ENCODE peak calls at places on chromosomes 11 and 22, in four cellular contexts. One of them, this sample, is unnamed.
A peak's percentile ranks its signal among the peaks of the same experiment; 100 is the strongest.

GRCh38 chr11:30730011-30730410 is 143.9 kb upstream of the MPPED2 start:
- DNase-seq in WTC11: no peak
- DNase-seq in HepG2: no peak
- DNase-seq in K562: no peak
- DNase-seq in this sample: no peak

GRCh38 chr22:44667829-44668189 is 34.2 kb upstream of the PRR5 start:
- DNase-seq in WTC11: no peak
- DNase-seq in HepG2: no peak
- DNase-seq in K562: no peak
- DNase-seq in this sample: no peak

GRCh38 chr22:28034760-28035401 is 115.8 kb upstream of the PITPNB start:
- DNase-seq in WTC11: no peak
- DNase-seq in HepG2: no peak
- DNase-seq in K562: peak; percentile 67
- DNase-seq in this sample: peak; percentile 64

GRCh38 chr22:40009953-40010751 is 15.4 kb downstream of the FAM83F start:
- DNase-seq in WTC11: no peak
- DNase-seq in HepG2: no peak
- DNase-seq in K562: no peak
- DNase-seq in this sample: no peak

GRCh38 chr11:895331-896223 is 15.0 kb downstream of the CHID1 start:
- DNase-seq in WTC11: no peak
- DNase-seq in HepG2: no peak
- DNase-seq in K562: no peak
- DNase-seq in this sample: no peak

GRCh38 chr22:43168416-43169309 is 17.3 kb downstream of the TSPO start:
- DNase-seq in WTC11: no peak
- DNase-seq in HepG2: no peak
- DNase-seq in K562: no peak
- DNase-seq in this sample: no peak

GRCh38 chr11:134038897-134039470 is 29.9 kb upstream of the JAM3 start:
- DNase-seq in WTC11: no peak
- DNase-seq in HepG2: no peak
- DNase-seq in K562: no peak
- DNase-seq in this sample: no peak

GRCh38 chr11:607020-607780 is 8.6 kb downstream of the IRF7 start:
- DNase-seq in WTC11: no peak
- DNase-seq in HepG2: no peak
- DNase-seq in K562: no peak
- DNase-seq in this sample: no peak

GRCh38 chr22:43862074-43862881 is at the start of gene SULT4A1:
- DNase-seq in WTC11: peak; percentile 47
- DNase-seq in HepG2: no peak
- DNase-seq in K562: peak; percentile 47
- DNase-seq in this sample: peak; percentile 92

GRCh38 chr11:65204646-65205601 is 23.2 kb downstream of the CAPN1 start:
- DNase-seq in WTC11: peak; percentile 88
- DNase-seq in HepG2: peak; percentile 37
- DNase-seq in K562: peak; percentile 85
- DNase-seq in this sample: peak; percentile 92

GRCh38 chr11:58867556-58867955 is 23.1 kb upstream of the GLYATL2 start:
- DNase-seq in WTC11: no peak
- DNase-seq in HepG2: no peak
- DNase-seq in K562: no peak
- DNase-seq in this sample: no peak

GRCh38 chr11:42544726-42545125 is 767.1 kb upstream of the API5 start:
- DNase-seq in WTC11: no peak
- DNase-seq in HepG2: no peak
- DNase-seq in K562: no peak
- DNase-seq in this sample: no peak

GRCh38 chr11:57777969-57778317 is 16.3 kb downstream of the CTNND1 start:
- DNase-seq in WTC11: no peak
- DNase-seq in HepG2: peak; percentile 94
- DNase-seq in K562: no peak
- DNase-seq in this sample: no peak

GRCh38 chr11:89436071-89436470 is 55.1 kb downstream of the NOX4 start:
- DNase-seq in WTC11: no peak
- DNase-seq in HepG2: no peak
- DNase-seq in K562: no peak
- DNase-seq in this sample: no peak

GRCh38 chr22:27252282-27253049 is 549.1 kb downstream of the MN1 start:
- DNase-seq in WTC11: no peak
- DNase-seq in HepG2: no peak
- DNase-seq in K562: no peak
- DNase-seq in this sample: no peak

GRCh38 chr11:12705874-12706273 is 31.7 kb downstream of the TEAD1 start:
- DNase-seq in WTC11: no peak
- DNase-seq in HepG2: no peak
- DNase-seq in K562: no peak
- DNase-seq in this sample: no peak

GRCh38 chr11:1963864-1964263 is 16.7 kb downstream of the MRPL23 start:
- DNase-seq in WTC11: no peak
- DNase-seq in HepG2: no peak
- DNase-seq in K562: no peak
- DNase-seq in this sample: no peak

GRCh38 chr11:65718531-65718930 is 2.1 kb downstream of the RNASEH2C start:
- DNase-seq in WTC11: peak; percentile 4
- DNase-seq in HepG2: no peak
- DNase-seq in K562: no peak
- DNase-seq in this sample: no peak

GRCh38 chr11:72662036-72662435 is 12.2 kb downstream of the PDE2A start:
- DNase-seq in WTC11: no peak
- DNase-seq in HepG2: no peak
- DNase-seq in K562: no peak
- DNase-seq in this sample: no peak

GRCh38 chr11:102874842-102875241 is at the start of gene MMP12:
- DNase-seq in WTC11: no peak
- DNase-seq in HepG2: no peak
- DNase-seq in K562: no peak
- DNase-seq in this sample: no peak

GRCh38 chr11:2177081-2177480 is 5.5 kb upstream of the TH start:
- DNase-seq in WTC11: no peak
- DNase-seq in HepG2: no peak
- DNase-seq in K562: no peak
- DNase-seq in this sample: no peak

DNA sequence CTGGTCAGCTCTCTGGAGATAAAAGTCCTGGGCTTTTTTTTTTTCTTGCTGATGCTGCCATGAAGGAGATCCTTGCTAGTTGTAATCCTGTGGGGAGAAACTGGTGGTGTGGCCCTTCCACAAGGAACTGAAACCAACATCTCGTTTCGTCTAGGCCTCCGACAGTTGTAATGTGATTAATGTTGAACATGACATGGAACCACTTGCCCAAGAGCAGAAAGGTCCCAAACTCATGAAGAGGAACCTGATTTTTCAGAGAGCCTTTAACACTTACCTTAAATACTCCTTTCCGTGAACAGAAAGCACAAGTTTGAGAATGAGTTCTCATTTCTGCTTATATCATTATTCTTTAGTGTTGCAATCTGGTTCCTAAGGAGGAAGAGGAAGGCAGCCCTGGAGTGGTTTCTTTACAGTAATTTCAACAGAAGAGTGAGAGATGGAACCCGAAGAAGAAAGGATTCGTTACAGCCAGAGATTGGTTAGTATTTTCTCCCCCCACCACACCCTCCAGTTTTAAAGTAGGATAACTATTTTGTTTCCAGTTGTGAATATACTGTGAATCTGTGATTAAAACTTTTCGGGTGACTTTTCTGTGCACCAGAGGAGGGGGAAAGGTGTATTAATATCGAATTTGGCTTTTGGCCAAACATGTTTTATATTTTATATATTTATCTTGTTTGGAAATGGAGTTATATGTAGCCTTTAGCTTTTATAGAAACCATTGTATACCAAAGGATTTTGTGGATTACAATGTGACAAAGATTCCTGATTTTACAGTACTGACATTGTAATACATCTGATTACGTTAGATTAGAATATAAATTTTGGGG is 2.0 kb downstream of the KDM2A start:
- DNase-seq in WTC11: no peak
- DNase-seq in HepG2: no peak
- DNase-seq in K562: no peak
- DNase-seq in this sample: no peak
- TF ChIP-seq FOXJ3 in WTC11: no peak
- TF ChIP-seq FOXJ3 in HepG2: no peak
- TF ChIP-seq FOXJ3 in K562: no peak
- TF ChIP-seq FOXJ3 in this sample: no peak

DNA sequence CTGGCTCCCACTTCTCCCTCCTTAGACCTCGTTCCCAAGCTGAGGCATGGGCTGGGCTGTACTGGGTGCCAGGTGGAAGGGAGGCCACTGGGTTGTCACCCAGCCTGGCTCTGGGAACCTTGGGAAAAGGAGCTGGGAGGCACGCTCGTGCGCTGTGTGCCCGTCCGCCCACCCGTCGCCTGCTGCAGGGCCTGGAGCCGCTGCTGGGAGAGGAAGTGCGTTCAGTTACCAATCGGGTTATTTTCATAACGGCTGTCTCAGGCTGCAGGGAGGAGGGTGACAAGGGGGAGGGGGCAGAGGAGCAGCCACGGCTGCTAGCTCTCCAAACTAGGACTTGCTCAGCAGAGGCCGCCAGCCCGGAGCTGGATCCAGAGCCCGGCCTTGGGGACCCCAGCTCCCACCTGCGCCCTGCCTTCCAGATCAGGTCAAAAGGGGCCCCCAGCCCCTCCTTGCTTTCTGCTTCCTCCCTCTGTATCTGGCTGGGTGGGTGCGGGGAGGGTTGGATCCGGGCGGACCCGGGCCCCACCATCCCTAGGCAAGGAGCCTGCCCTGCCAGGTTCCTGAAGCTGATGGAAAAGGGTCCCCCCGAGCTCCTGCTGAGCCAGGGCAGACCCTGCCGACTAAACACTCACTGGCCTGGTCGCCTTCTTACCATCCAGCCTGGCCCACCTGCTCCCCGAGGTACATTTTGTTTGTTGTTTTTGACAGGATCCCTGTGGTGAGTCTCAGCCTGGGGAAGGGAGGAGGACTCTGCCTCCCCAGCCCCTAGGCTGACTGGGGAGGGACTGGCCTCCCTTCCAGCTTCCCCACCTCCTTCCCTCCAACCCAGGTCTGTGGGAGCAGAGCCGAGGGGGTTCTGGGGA is 14.3 kb downstream of the DGKZ start:
- DNase-seq in WTC11: no peak
- DNase-seq in HepG2: no peak
- DNase-seq in K562: peak; percentile 84
- DNase-seq in this sample: peak; percentile 88
- TF ChIP-seq FOXJ3 in WTC11: no peak
- TF ChIP-seq FOXJ3 in HepG2: no peak
- TF ChIP-seq FOXJ3 in K562: no peak
- TF ChIP-seq FOXJ3 in this sample: peak; percentile 18

GRCh38 chr11:6319001-6319878 is 1.1 kb downstream of the CAVIN3 start:
- DNase-seq in WTC11: peak; percentile 64
- DNase-seq in HepG2: no peak
- DNase-seq in K562: no peak
- DNase-seq in this sample: peak; percentile 16

GRCh38 chr11:6321961-6322362 is 1.7 kb upstream of the CAVIN3 start:
- DNase-seq in WTC11: no peak
- DNase-seq in HepG2: no peak
- DNase-seq in K562: no peak
- DNase-seq in this sample: no peak

GRCh38 chr11:6321356-6321755 is 1.1 kb upstream of the CAVIN3 start:
- DNase-seq in WTC11: no peak
- DNase-seq in HepG2: no peak
- DNase-seq in K562: no peak
- DNase-seq in this sample: no peak

GRCh38 chr11:6319879-6320410 is 356 bp downstream of the CAVIN3 start:
- DNase-seq in WTC11: peak; percentile 76
- DNase-seq in HepG2: no peak
- DNase-seq in K562: peak; percentile 26
- DNase-seq in this sample: peak; percentile 35

DNA sequence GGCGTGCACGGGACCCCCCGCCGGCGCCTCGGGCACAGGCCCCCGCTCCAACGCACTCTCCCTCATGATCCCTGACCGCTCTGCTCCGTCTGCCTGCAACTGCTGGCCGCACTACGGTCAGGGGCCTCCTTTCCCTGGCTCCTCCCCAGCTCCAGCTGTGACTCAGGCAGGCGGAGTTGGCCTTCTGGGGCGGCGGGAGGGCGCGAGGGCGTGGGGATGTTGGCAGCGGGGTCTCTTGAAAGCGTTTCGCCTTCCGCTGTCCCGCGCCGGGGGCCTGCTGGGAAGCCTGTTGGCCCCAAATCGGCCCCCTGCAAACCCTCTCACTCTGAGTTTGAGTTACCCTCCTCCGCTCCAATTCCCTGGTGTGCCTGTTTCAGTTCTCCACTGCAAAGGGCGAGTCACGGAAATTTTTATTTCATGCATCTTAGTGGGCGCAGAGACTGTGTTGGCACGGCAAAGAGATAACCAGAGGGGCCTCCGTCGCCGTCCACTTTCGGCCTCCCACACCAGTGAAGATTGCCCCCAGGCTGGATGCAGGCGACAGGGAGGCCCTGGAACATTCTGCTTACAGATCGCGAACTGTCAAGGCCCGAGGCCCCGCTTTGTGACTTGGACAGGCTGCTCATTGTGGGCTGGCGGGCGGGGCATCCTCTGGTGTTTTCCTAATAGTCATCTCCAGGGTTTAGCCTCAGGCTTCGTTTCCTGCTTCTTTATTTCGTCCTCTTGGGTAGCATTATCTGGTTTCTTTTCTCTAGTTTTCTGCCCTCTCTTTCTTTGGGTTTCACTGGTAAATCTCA is at the start of gene CAVIN3:
- DNase-seq in WTC11: peak; percentile 71
- DNase-seq in HepG2: no peak
- DNase-seq in K562: no peak
- DNase-seq in this sample: peak; percentile 17
- TF ChIP-seq FOXJ3 in WTC11: no peak
- TF ChIP-seq FOXJ3 in HepG2: no peak
- TF ChIP-seq FOXJ3 in K562: no peak
- TF ChIP-seq FOXJ3 in this sample: no peak

DNA sequence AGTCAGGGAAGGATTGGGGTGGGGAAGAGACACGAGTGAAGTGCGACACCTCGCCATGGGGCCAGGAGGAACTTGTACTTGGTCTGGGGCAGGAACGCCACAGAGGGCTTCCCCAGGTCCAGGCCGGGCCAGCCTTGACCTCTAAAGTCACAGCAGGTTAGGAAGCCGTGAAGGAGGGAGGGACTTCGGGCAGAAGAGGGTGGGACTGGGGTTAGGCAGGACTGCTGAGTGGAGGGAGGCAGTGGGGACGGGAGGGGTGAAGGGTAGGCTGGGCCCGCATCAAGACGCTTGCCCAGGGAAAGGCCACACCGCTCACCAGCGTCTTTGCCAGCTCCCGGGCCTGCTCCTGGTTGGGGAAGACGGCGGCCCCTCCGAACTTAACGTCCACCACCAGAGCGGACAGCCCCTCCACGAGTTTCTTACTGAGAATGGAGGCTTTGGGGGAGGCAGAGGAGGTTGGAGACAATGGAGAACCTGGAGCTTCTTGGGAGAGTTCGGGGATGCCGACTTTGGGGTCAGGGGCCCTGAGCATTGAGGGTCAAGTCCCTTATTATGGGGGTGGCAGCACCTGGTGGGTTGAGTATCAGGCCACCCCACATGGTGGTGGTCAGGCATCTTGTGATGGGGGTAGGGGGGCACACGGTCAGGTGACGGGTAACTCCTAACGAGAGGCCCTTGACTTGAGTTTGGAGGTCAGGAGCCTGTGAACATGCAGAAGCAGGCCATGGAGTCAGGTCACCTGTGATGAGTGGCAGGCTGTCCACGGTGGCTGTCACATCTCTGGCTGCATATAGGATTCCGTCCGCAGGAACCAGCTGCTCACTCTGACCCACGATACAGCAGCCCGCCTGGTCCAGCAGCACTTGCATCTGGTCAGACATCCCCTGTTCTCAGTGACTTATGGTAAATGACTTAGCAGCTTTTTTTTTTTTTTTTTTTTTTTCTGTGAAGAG is 1.7 kb upstream of the SCO2 start:
- DNase-seq in WTC11: peak; percentile 71
- DNase-seq in HepG2: peak; percentile 70
- DNase-seq in K562: peak; percentile 77
- DNase-seq in this sample: peak; percentile 77
- TF ChIP-seq FOXJ3 in WTC11: no peak
- TF ChIP-seq FOXJ3 in HepG2: no peak
- TF ChIP-seq FOXJ3 in K562: no peak
- TF ChIP-seq FOXJ3 in this sample: no peak